ENCODE peak calls at places on chromosomes 12 and 14, in eight cellular contexts. W, V, I, A, X, F, M and B are unnamed samples.

GRCh38 chr14:26261368-26262122 is 336.3 kb downstream of the NOVA1 start:
- DNase-seq in F (no peak), V (no peak), M (no peak), W (peak; percentile 73), X (no peak), A (peak; percentile 69), I (no peak), B (no peak)

GRCh38 chr14:52068741-52069616 is at the start of gene NID2:
- DNase-seq in X (peak; percentile 98), V (no peak), A (peak; percentile 95), I (peak; percentile 97), W (peak; percentile 95), F (peak; percentile 90), M (no peak), B (peak; percentile 10)

GRCh38 chr12:50110127-50110761 is 1.8 kb upstream of the COX14 start:
- DNase-seq in I (no peak), M (peak; percentile 85), F (peak; percentile 76), A (no peak), X (no peak), W (no peak), V (peak; percentile 64), B (no peak)

GRCh38 chr12:128969480-128970055 is 116.3 kb downstream of the GLT1D1 start:
- DNase-seq in W (peak; percentile 88), A (peak; percentile 69), I (no peak), M (no peak), V (peak; percentile 52), X (peak; percentile 78), F (peak; percentile 74), B (peak; percentile 52)

GRCh38 chr14:74401504-74402241 is 24.3 kb downstream of the SYNDIG1L start:
- DNase-seq in A (peak; percentile 82), M (peak; percentile 76), X (peak; percentile 63), W (peak; percentile 76), I (peak; percentile 18), V (peak; percentile 92), F (peak; percentile 30), B (no peak)

GRCh38 chr12:102917026-102917787 is at the start of gene PAH:
- DNase-seq in X (peak; percentile 14), A (peak; percentile 88), W (peak; percentile 50), I (no peak), F (peak; percentile 86), M (no peak), V (peak; percentile 4), B (no peak)

GRCh38 chr14:59897757-59898383 is 22.1 kb upstream of the LRRC9 start:
- DNase-seq in F (peak; percentile 65), A (peak; percentile 76), V (peak; percentile 18), M (no peak), W (peak; percentile 74), I (peak; percentile 28), X (peak; percentile 51), B (peak; percentile 87)

GRCh38 chr12:123843912-123844748 is 82.0 kb downstream of the DNAH10 start:
- DNase-seq in A (no peak), M (no peak), V (no peak), I (no peak), F (no peak), W (no peak), X (no peak), B (no peak)

GRCh38 chr12:52975820-52976573 is 27.1 kb downstream of the KRT18 start:
- DNase-seq in X (no peak), M (no peak), V (no peak), F (peak; percentile 83), W (peak; percentile 50), I (peak; percentile 59), A (peak; percentile 74), B (peak; percentile 67)

GRCh38 chr12:52650520-52651081 is 1.4 kb downstream of the KRT2 start:
- DNase-seq in V (no peak), A (no peak), I (peak; percentile 24), X (no peak), M (peak; percentile 27), W (no peak), F (no peak), B (peak; percentile 34)

GRCh38 chr14:36952702-36953101 is 219.7 kb downstream of the SLC25A21 start:
- DNase-seq in F (no peak), A (no peak), I (peak; percentile 88), M (no peak), X (no peak), V (no peak), W (no peak), B (peak; percentile 96)

GRCh38 chr12:132239796-132240668 is 89.4 kb downstream of the GALNT9 start:
- DNase-seq in A (no peak), W (no peak), X (no peak), V (no peak), M (no peak), I (no peak), F (no peak), B (no peak)

GRCh38 chr12:132238487-132239248 is 90.7 kb downstream of the GALNT9 start:
- DNase-seq in I (peak; percentile 23), F (no peak), A (no peak), W (no peak), M (no peak), X (no peak), V (no peak), B (no peak)

GRCh38 chr12:132237772-132238486 is 91.5 kb downstream of the GALNT9 start:
- DNase-seq in M (no peak), X (no peak), V (no peak), F (no peak), I (no peak), W (no peak), A (no peak), B (no peak)

GRCh38 chr12:132236930-132237771 is 92.2 kb downstream of the GALNT9 start:
- DNase-seq in A (no peak), F (no peak), M (no peak), X (no peak), I (no peak), W (no peak), V (no peak), B (no peak)

DNA sequence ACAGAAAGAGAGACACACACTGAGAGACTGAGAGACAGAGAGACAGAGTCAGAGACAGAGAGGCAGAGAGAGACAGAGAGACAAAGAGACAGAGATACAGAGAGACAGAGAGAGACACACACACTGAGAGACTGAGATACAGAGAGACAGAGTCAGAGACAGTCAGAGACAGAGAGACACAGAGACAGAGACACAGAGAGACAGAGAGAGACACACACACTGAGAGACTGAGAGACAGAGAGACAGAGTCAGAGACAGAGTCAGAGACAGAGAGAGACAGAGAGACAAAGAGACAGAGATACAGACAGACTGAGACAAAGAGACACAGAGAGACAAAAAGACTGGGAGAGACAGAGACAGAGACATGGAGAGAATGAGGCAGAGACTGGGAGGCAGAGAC is 90.0 kb downstream of the GALNT9 start:
- DNase-seq in M (no peak), I (no peak), W (no peak), X (no peak), F (no peak), A (no peak), V (no peak), B (no peak)
- TF ChIP-seq EZH2phosphoT487 in M (no peak), I (no peak), W (no peak), X (no peak), F (no peak), A (no peak), V (no peak), B (no peak)

GRCh38 chr12:12901158-12901791 is 9.9 kb downstream of the GPRC5A start:
- DNase-seq in F (peak; percentile 87), A (no peak), V (no peak), M (no peak), W (peak; percentile 24), X (no peak), I (peak; percentile 98), B (peak; percentile 80)

GRCh38 chr12:12898911-12899511 is 7.6 kb downstream of the GPRC5A start:
- DNase-seq in A (no peak), X (no peak), W (no peak), I (no peak), M (no peak), V (no peak), F (no peak), B (no peak)

GRCh38 chr12:12900786-12901157 is 9.4 kb downstream of the GPRC5A start:
- DNase-seq in A (no peak), X (no peak), W (no peak), V (no peak), F (no peak), M (no peak), I (no peak), B (no peak)

GRCh38 chr12:12898136-12898712 is 6.9 kb downstream of the GPRC5A start:
- DNase-seq in I (no peak), X (no peak), V (no peak), W (no peak), M (no peak), F (no peak), A (no peak), B (no peak)

DNA sequence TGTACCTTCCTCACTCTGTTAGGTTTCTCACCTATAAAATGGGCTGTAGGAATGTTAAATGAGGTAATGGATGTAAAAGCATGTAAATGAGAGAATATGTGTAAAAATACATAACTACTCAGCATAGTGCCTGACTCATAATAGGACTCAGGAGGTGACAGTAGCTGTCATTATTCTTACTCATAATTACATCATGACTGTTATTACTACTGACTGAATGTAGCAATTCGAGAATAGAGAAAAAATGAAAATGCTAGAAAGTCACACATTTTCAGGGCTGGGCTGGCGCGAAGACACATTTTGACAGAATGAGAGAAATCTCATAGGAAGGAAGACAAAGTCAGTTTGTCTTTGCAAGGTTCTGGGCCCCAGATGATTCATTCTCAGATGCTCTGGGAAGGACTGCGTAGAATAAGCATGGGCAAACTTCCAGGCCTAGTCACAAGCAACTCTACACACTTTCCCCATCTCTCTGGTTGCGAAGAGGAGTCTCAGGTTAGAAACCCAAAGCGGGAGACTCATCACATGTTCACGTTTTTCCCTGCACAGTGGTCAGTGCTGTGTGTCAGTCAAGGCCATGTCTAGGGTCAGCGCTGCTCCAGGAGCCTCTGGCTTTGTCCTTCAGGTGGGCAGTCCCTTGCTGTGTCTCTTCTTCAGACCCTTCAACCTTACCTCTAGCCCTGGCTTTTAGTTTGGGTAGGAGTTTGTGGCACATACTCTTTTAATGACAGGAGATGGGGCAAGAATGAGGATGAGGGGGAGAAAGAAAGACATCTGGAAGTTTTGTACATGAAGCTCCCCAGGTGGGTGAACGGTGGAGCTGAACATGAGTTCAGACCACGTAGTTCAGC is 8.4 kb downstream of the GPRC5A start:
- DNase-seq in W (no peak), A (no peak), I (peak; percentile 98), M (no peak), V (no peak), X (no peak), F (peak; percentile 80), B (peak; percentile 82)
- TF ChIP-seq EZH2phosphoT487 in W (no peak), A (no peak), I (no peak), M (no peak), V (no peak), X (no peak), F (no peak), B (no peak)

GRCh38 chr14:57486767-57487379 is 6.8 kb downstream of the CCDC198 start:
- DNase-seq in A (peak; percentile 76), X (peak; percentile 25), I (peak; percentile 62), V (peak; percentile 67), W (peak; percentile 72), F (peak; percentile 63), M (peak; percentile 9), B (peak; percentile 86)
- TF ChIP-seq EZH2phosphoT487 in A (no peak), X (no peak), I (no peak), V (no peak), W (no peak), F (no peak), M (no peak), B (no peak)

DNA sequence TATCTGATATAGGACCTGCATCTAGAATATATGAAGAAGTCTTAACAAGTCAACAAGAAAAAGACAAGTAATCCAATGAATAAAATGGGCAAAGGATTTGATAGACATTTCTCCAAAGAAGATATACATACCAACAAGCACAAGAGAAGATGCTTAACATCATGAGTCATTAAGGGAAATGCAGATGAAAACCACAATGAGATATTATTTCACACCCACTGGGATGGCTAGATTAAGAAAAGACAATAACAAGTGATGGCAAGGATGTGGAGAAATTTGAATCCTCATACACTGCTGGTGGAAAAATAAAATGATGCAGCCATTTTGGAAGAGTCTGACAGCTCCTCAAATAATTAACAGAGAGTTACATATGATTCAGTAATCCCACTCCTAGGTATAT is 502.6 kb downstream of the FUT8 start:
- DNase-seq in V (no peak), A (no peak), I (no peak), F (no peak), W (no peak), X (no peak), M (no peak), B (no peak)
- TF ChIP-seq EZH2phosphoT487 in V (no peak), A (no peak), I (no peak), F (no peak), W (no peak), X (no peak), M (no peak), B (no peak)